ENCODE peak calls at places on chromosomes 16 and 17, in seven cellular contexts. G, D, H, K, U, C and Q are unnamed samples.
A peak's percentile ranks its signal among the peaks of the same experiment; 100 is the strongest.

GRCh38 chr17:56112086-56112485 is 41.2 kb upstream of the ANKFN1 start:
- DNase-seq in G (no peak), D (no peak), H (no peak), K (no peak), U (no peak), C (no peak), Q (no peak)

GRCh38 chr17:58232707-58233156 is 5.7 kb upstream of the LPO start:
- DNase-seq in G (no peak), D (no peak), H (no peak), K (no peak), U (no peak), C (no peak), Q (no peak)

GRCh38 chr17:79066963-79067362 is 7.7 kb upstream of the ENGASE start:
- DNase-seq in G (no peak), D (no peak), H (peak; percentile 34), K (no peak), U (no peak), C (no peak), Q (no peak)

GRCh38 chr17:42178817-42179216 is 2.1 kb downstream of the KCNH4 start:
- DNase-seq in G (no peak), D (no peak), H (peak; percentile 67), K (no peak), U (no peak), C (no peak), Q (no peak)

GRCh38 chr16:81480856-81481821 is 36.5 kb downstream of the CMIP start:
- DNase-seq in G (peak; percentile 51), D (no peak), H (peak; percentile 91), K (no peak), U (peak; percentile 57), C (peak; percentile 72), Q (no peak)

GRCh38 chr16:13171313-13171712 is 269.9 kb downstream of the SHISA9 start:
- DNase-seq in G (no peak), D (no peak), H (no peak), K (no peak), U (no peak), C (no peak), Q (no peak)

GRCh38 chr17:48505788-48506187 is 25.0 kb downstream of the HOXB1 start:
- DNase-seq in G (no peak), D (peak; percentile 71), H (peak; percentile 66), K (no peak), U (no peak), C (no peak), Q (no peak)

GRCh38 chr16:76653390-76654026 is 376.3 kb downstream of the CNTNAP4 start:
- DNase-seq in G (no peak), D (no peak), H (no peak), K (no peak), U (no peak), C (no peak), Q (no peak)

GRCh38 chr17:78879679-78880186 is 23.3 kb downstream of the CEP295NL start:
- DNase-seq in G (peak; percentile 80), D (peak; percentile 49), H (peak; percentile 64), K (peak; percentile 81), U (no peak), C (peak; percentile 46), Q (peak; percentile 57)

GRCh38 chr17:42459256-42459982 is 741 bp downstream of the ATP6V0A1 start:
- DNase-seq in G (peak; percentile 41), D (no peak), H (peak; percentile 79), K (no peak), U (peak; percentile 40), C (peak; percentile 66), Q (peak; percentile 70)

GRCh38 chr16:8887952-8888560 is 5.9 kb downstream of the LITAFD start:
- DNase-seq in G (peak; percentile 81), D (no peak), H (no peak), K (no peak), U (peak; percentile 48), C (no peak), Q (peak; percentile 77)

GRCh38 chr17:67659028-67659427 is 58.7 kb upstream of the NOL11 start:
- DNase-seq in G (no peak), D (no peak), H (no peak), K (no peak), U (no peak), C (no peak), Q (no peak)

GRCh38 chr16:14358697-14359305 is 271.3 kb downstream of the PARN start:
- DNase-seq in G (no peak), D (no peak), H (no peak), K (peak; percentile 20), U (no peak), C (no peak), Q (no peak)

GRCh38 chr17:46266656-46267544 is 28.0 kb upstream of the LRRC37A start:
- DNase-seq in G (peak; percentile 90), D (peak; percentile 77), H (peak; percentile 92), K (peak; percentile 98), U (peak; percentile 90), C (peak; percentile 87), Q (peak; percentile 81)

GRCh38 chr16:89098767-89099430 is 5.2 kb downstream of the ACSF3 start:
- DNase-seq in G (no peak), D (peak; percentile 6), H (no peak), K (peak; percentile 81), U (no peak), C (no peak), Q (no peak)

GRCh38 chr17:13030459-13031305 is 12.9 kb upstream of the ELAC2 start:
- DNase-seq in G (no peak), D (no peak), H (peak; percentile 72), K (no peak), U (no peak), C (peak; percentile 15), Q (no peak)

GRCh38 chr17:31130286-31131224 is 35.8 kb downstream of the NF1 start:
- DNase-seq in G (peak; percentile 75), D (no peak), H (no peak), K (peak; percentile 40), U (no peak), C (no peak), Q (no peak)
- H3K27ac ChIP-seq in G (no peak overlapping the region), D (no peak overlapping the region), H (no peak overlapping the region), K (no peak overlapping the region), U (no peak overlapping the region), C (no peak overlapping the region), Q (no peak overlapping the region)

GRCh38 chr17:29294580-29294900 is 592 bp upstream of the NUFIP2 start:
- DNase-seq in G (no peak), D (no peak), H (no peak), K (no peak), U (no peak), C (no peak), Q (no peak)
- TF ChIP-seq CTCF in G (no peak), D (no peak), H (no peak), K (no peak), U (no peak), C (no peak), Q (no peak)

GRCh38 chr17:59807892-59808509 is 84.7 kb downstream of the TUBD1 start:
- DNase-seq in G (no peak), D (no peak), H (no peak), K (no peak), U (no peak), C (no peak), Q (no peak)
- H3K27ac ChIP-seq in G (peak overlapping the region; percentile 11), D (no peak overlapping the region), H (no peak overlapping the region), K (peak overlapping the region; percentile 18), U (peak overlapping the region; percentile 61), C (peak overlapping the region; percentile 47), Q (peak overlapping the region; percentile 31)

GRCh38 chr16:476039-476438 is 50.6 kb downstream of the RAB11FIP3 start:
- DNase-seq in G (no peak), D (no peak), H (no peak), K (no peak), U (no peak), C (peak; percentile 20), Q (no peak)
- TF ChIP-seq CTCF in G (no peak), D (no peak), H (no peak), K (no peak), U (no peak), C (no peak), Q (no peak)

GRCh38 chr16:30569746-30570325 is 1.7 kb downstream of the ZNF688 start:
- DNase-seq in G (no peak), D (no peak), H (no peak), K (peak; percentile 83), U (no peak), C (no peak), Q (no peak)
- H3K27ac ChIP-seq in G (peak overlapping the region; percentile 98), D (no peak overlapping the region), H (no peak overlapping the region), K (peak overlapping the region; percentile 7), U (peak overlapping the region; percentile 96), C (peak overlapping the region; percentile 30), Q (peak overlapping the region; percentile 49)

DNA sequence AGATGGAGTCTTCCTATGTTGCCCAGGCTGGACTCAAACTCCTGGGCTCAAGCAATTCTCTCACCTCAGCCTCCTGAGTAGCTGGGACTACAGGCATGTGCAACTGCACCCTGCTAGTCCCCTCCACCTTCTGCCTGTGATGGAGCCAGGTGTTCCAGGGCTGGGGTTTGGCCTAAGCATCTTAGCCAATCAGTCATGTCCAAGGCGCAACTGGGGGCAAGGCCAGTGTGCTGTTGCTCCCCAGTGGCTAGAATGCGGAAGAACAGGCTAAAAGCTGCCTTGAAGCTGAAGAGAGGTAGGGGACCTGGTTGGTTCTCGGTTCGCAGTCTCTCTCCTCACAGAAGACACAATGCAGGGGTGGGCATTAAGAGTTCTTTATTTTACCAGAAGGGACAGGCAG is 18.6 kb downstream of the FLOT2 start:
- DNase-seq in G (no peak), D (no peak), H (peak; percentile 75), K (no peak), U (peak; percentile 35), C (no peak), Q (no peak)
- TF ChIP-seq CTCF in G (no peak), D (no peak), H (peak; percentile 76), K (no peak), U (peak; percentile 29), C (peak; percentile 55), Q (no peak)